ENCODE peak calls at places on chromosomes 11 and 22, in seven cellular contexts. D is breast epithelium; M is CD4-positive, CD25-positive, alpha-beta regulatory T cell; K is NT2/D1; I is IMR-90; P is naive thymus-derived CD4-positive, alpha-beta T cell; J is BJ. U is an unnamed sample.

GRCh38 chr11:102438311-102439062 is 14.1 kb downstream of the TMEM123 start:
- DNase-seq in D (no peak), I (no peak), K (no peak), M (peak; percentile 39), P (no peak), J (no peak), U (no peak)

GRCh38 chr22:49763138-49763537 is 64.5 kb downstream of the BRD1 start:
- DNase-seq in I (no peak), K (no peak), D (no peak), M (no peak), P (no peak), J (no peak), U (no peak)

GRCh38 chr11:70124321-70125061 is 46.4 kb downstream of the ANO1 start:
- DNase-seq in P (no peak), M (no peak), J (no peak), K (no peak), I (no peak), D (peak; percentile 79), U (no peak)

GRCh38 chr11:66543263-66544107 is 2.4 kb downstream of the ZDHHC24 start:
- DNase-seq in J (no peak), K (no peak), M (peak; percentile 87), P (peak; percentile 49), D (no peak), I (peak; percentile 57), U (peak; percentile 68)

GRCh38 chr22:28358244-28358777 is 321.3 kb downstream of the TTC28 start:
- DNase-seq in D (no peak), I (no peak), P (no peak), J (no peak), K (no peak), M (no peak), U (no peak)

GRCh38 chr22:41619979-41620645 is 731 bp downstream of the DESI1 start:
- DNase-seq in M (peak; percentile 56), K (peak; percentile 5), J (no peak), I (no peak), D (peak; percentile 36), P (peak; percentile 24), U (peak; percentile 14)

GRCh38 chr11:23732026-23732425 is 764.8 kb upstream of the LUZP2 start:
- DNase-seq in P (no peak), M (no peak), K (no peak), J (no peak), I (peak; percentile 65), D (no peak), U (no peak)

GRCh38 chr11:126607374-126607773 is 251.9 kb downstream of the ST3GAL4 start:
- DNase-seq in D (peak; percentile 47), J (no peak), K (no peak), I (peak; percentile 66), M (peak; percentile 3), P (no peak), U (peak; percentile 63)

GRCh38 chr11:63847363-63847762 is 8.5 kb downstream of the MARK2 start:
- DNase-seq in J (no peak), K (no peak), P (no peak), M (no peak), D (peak; percentile 78), I (no peak), U (no peak)

GRCh38 chr22:37267128-37267587 is 15.2 kb upstream of the CYTH4 start:
- DNase-seq in P (peak; percentile 58), M (peak; percentile 72), I (no peak), D (no peak), K (no peak), J (no peak), U (peak; percentile 81)

GRCh38 chr22:43209523-43209890 is 22.6 kb upstream of the TTLL12 start:
- DNase-seq in J (no peak), P (no peak), M (no peak), I (no peak), K (no peak), D (no peak), U (no peak)

GRCh38 chr11:118691926-118692830 is 12.7 kb upstream of the TREH start:
- DNase-seq in M (peak; percentile 84), D (peak; percentile 79), P (no peak), J (no peak), K (no peak), I (peak; percentile 67), U (no peak)

GRCh38 chr11:72061739-72062396 is 18.5 kb downstream of the NUMA1 start:
- DNase-seq in I (no peak), P (no peak), K (no peak), J (no peak), D (no peak), M (no peak), U (no peak)

GRCh38 chr11:72058416-72059034 is 21.8 kb downstream of the NUMA1 start:
- DNase-seq in J (no peak), I (peak; percentile 89), M (no peak), K (no peak), P (no peak), D (no peak), U (no peak)
- H3K36me3 ChIP-seq in J (no peaks in the 10 kb centered on the region), I (peaks cover 2% of the 10 kb centered on the region), M (no peaks in the 10 kb centered on the region), K (peaks cover 15% of the 10 kb centered on the region), P (no peaks in the 10 kb centered on the region), D (no peaks in the 10 kb centered on the region), U (peaks cover 8% of the 10 kb centered on the region)

GRCh38 chr22:30586414-30586813 is 5.3 kb downstream of the PES1 start:
- DNase-seq in M (no peak), J (no peak), I (no peak), D (no peak), P (no peak), K (no peak), U (no peak)

GRCh38 chr22:30582051-30582450 is 7.6 kb upstream of the GAL3ST1 start:
- DNase-seq in D (no peak), P (no peak), J (no peak), M (no peak), K (no peak), I (no peak), U (no peak)

GRCh38 chr22:30580896-30581295 is 6.4 kb upstream of the GAL3ST1 start:
- DNase-seq in P (no peak), D (no peak), K (no peak), M (no peak), I (no peak), J (no peak), U (no peak)

GRCh38 chr22:30584441-30584840 is 7.3 kb downstream of the PES1 start:
- DNase-seq in I (no peak), M (no peak), D (no peak), K (no peak), P (no peak), J (no peak), U (no peak)

GRCh38 chr22:30582788-30583575 is 8.5 kb upstream of the GAL3ST1 start:
- DNase-seq in D (no peak), K (no peak), J (no peak), I (no peak), M (no peak), P (no peak), U (no peak)
- H3K36me3 ChIP-seq in D (peaks cover 48% of the 10 kb centered on the region), K (peaks cover 98% of the 10 kb centered on the region), J (peaks cover 82% of the 10 kb centered on the region), I (peaks cover 95% of the 10 kb centered on the region), M (peaks cover 95% of the 10 kb centered on the region), P (peaks cover 10% of the 10 kb centered on the region), U (peaks cover 97% of the 10 kb centered on the region)

GRCh38 chr22:36145881-36146280 is 14.7 kb downstream of the APOL3 start:
- DNase-seq in M (no peak), K (no peak), P (no peak), I (no peak), J (no peak), D (peak; percentile 43), U (no peak)

GRCh38 chr22:36143956-36144355 is 16.6 kb downstream of the APOL3 start:
- DNase-seq in P (no peak), I (no peak), K (no peak), D (no peak), M (no peak), J (no peak), U (no peak)

GRCh38 chr22:36141481-36141880 is 19.1 kb downstream of the APOL3 start:
- DNase-seq in M (no peak), D (no peak), P (no peak), I (no peak), J (no peak), K (no peak), U (no peak)

GRCh38 chr22:36144886-36145541 is 15.5 kb downstream of the APOL3 start:
- DNase-seq in I (peak; percentile 69), K (peak; percentile 48), J (no peak), M (peak; percentile 40), D (peak; percentile 67), P (no peak), U (peak; percentile 59)

DNA sequence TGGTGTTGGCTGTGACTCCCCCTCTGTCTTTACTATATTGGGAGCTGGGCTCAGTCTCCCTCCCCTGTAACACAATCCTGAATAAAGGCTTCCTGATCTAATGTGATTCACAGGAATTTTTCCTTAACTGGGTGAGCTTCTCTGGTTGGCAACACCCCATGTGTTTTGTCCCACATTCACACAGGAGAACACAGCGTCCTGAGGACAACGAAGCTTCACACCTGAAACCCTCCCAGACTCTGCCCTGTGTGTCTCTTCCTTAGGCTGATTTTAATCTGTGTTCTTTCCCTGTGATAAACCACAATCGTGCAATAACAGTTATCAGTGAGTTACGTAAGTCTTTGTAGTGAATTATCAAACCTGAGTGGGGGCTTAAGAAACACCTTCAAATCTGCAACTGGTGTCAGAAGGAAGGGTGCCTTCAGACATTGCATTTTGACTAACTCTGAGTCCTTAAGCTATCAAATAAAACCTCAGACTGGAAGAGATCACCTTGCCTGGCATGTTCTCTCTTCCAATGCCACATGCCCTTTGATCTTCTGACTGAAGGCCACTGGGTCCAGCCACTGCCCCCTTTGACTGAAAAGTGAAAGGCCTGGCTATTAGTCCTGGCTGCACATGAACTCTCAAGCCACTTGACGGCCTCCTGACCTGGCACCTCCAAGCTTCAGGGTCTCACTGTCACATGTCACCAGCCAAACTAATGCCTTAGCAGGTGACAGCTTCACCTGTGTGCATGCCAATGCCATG is 17.3 kb downstream of the APOL3 start:
- DNase-seq in D (no peak), I (no peak), K (no peak), P (no peak), J (no peak), M (no peak), U (no peak)
- H3K36me3 ChIP-seq in D (no peaks in the 10 kb centered on the region), I (no peaks in the 10 kb centered on the region), K (no peaks in the 10 kb centered on the region), P (peaks cover 50% of the 10 kb centered on the region), J (no peaks in the 10 kb centered on the region), M (peaks cover 65% of the 10 kb centered on the region), U (no peaks in the 10 kb centered on the region)

GRCh38 chr22:38485783-38486182 is 17.9 kb downstream of the KDELR3 start:
- DNase-seq in I (no peak), J (no peak), M (no peak), K (no peak), D (no peak), P (no peak), U (no peak)

GRCh38 chr22:38489142-38489541 is 17.0 kb downstream of the DDX17 start:
- DNase-seq in I (no peak), P (no peak), J (no peak), K (no peak), D (no peak), M (no peak), U (no peak)

GRCh38 chr22:38490475-38490874 is 15.6 kb downstream of the DDX17 start:
- DNase-seq in D (no peak), P (no peak), I (no peak), M (peak; percentile 46), K (no peak), J (no peak), U (no peak)

GRCh38 chr22:38489561-38490133 is 16.5 kb downstream of the DDX17 start:
- DNase-seq in K (no peak), J (no peak), P (no peak), M (no peak), I (no peak), D (no peak), U (no peak)

GRCh38 chr22:38487946-38488345 is 18.2 kb downstream of the DDX17 start:
- DNase-seq in I (no peak), K (no peak), D (no peak), P (no peak), J (no peak), M (no peak), U (no peak)
- H3K36me3 ChIP-seq in I (peaks cover 64% of the 10 kb centered on the region), K (peaks cover 93% of the 10 kb centered on the region), D (peaks cover 4% of the 10 kb centered on the region), P (peaks cover 91% of the 10 kb centered on the region), J (peaks cover 39% of the 10 kb centered on the region), M (peaks cover 96% of the 10 kb centered on the region), U (peaks cover 97% of the 10 kb centered on the region)